ENCODE peak calls at places on chromosomes 5 and 9, in seven cellular contexts. R is uterus, O is HAP-1, X is mammary epithelial cell, F is pancreas, U is epithelial cell of esophagus, L is astrocyte. D is an unnamed sample.

GRCh38 chr5:121497176-121497575 is 354.5 kb upstream of the FTMT start:
- DNase-seq in F (no peak), X (no peak), L (peak; percentile 1), O (no peak), U (peak; percentile 48), R (no peak), D (no peak)

GRCh38 chr5:130992095-130992494 is 173.0 kb downstream of the HINT1 start:
- DNase-seq in X (no peak), L (peak; percentile 86), R (no peak), F (no peak), U (peak; percentile 18), O (no peak), D (peak; percentile 65)

GRCh38 chr5:15524712-15525111 is 24.7 kb downstream of the FBXL7 start:
- DNase-seq in O (no peak), F (no peak), L (no peak), U (no peak), X (no peak), R (no peak), D (no peak)

GRCh38 chr5:157689942-157690689 is 18.8 kb downstream of the C5orf52 start:
- DNase-seq in L (no peak), O (no peak), R (no peak), U (no peak), X (no peak), F (no peak), D (peak; percentile 48)

GRCh38 chr9:92726971-92727715 is 37.5 kb downstream of the BICD2 start:
- DNase-seq in X (no peak), L (no peak), O (peak; percentile 5), R (no peak), F (no peak), U (no peak), D (no peak)

GRCh38 chr5:143402464-143403356 is 776 bp downstream of the NR3C1 start:
- DNase-seq in L (no peak), U (peak; percentile 64), X (peak; percentile 53), F (peak; percentile 72), R (peak; percentile 58), O (peak; percentile 31), D (peak; percentile 71)

GRCh38 chr5:68505917-68506860 is 290.6 kb downstream of the PIK3R1 start:
- DNase-seq in R (peak; percentile 24), O (peak; percentile 52), L (peak; percentile 46), U (peak; percentile 6), X (peak; percentile 37), F (no peak), D (no peak)

GRCh38 chr5:115097236-115097635 is 72.5 kb downstream of the TRIM36 start:
- DNase-seq in O (no peak), R (no peak), F (no peak), U (no peak), X (no peak), L (no peak), D (no peak)

GRCh38 chr5:179060116-179061008 is at the start of gene ZNF354C:
- DNase-seq in O (no peak), L (peak; percentile 85), R (peak; percentile 88), X (peak; percentile 80), F (peak; percentile 84), U (peak; percentile 86), D (no peak)

GRCh38 chr5:180101451-180102105 is 30.0 kb upstream of the RNF130 start:
- DNase-seq in X (no peak), L (no peak), O (no peak), R (no peak), U (no peak), F (no peak), D (no peak)

GRCh38 chr9:75200892-75201470 is 112.7 kb downstream of the OSTF1 start:
- DNase-seq in X (peak; percentile 12), R (no peak), U (peak; percentile 73), O (peak; percentile 32), F (no peak), L (peak; percentile 17), D (peak; percentile 17)

GRCh38 chr9:131288217-131288616 is 1.3 kb upstream of the PLPP7 start:
- DNase-seq in F (no peak), X (no peak), R (no peak), O (no peak), U (no peak), L (no peak), D (no peak)

GRCh38 chr9:90801507-90802289 is at the start of gene SYK:
- DNase-seq in L (no peak), R (no peak), O (peak; percentile 16), F (peak; percentile 72), U (peak; percentile 67), X (peak; percentile 42), D (no peak)

GRCh38 chr5:136023935-136024645 is 4.7 kb upstream of the TGFBI start:
- DNase-seq in R (no peak), U (no peak), L (peak; percentile 98), X (no peak), F (no peak), O (no peak), D (no peak)

GRCh38 chr5:51159164-51159563 is 224.1 kb upstream of the ISL1 start:
- DNase-seq in U (no peak), O (no peak), L (no peak), X (no peak), F (no peak), R (no peak), D (no peak)

GRCh38 chr9:85163415-85163814 is 493.9 kb downstream of the NTRK2 start:
- DNase-seq in L (peak; percentile 8), O (no peak), U (peak; percentile 30), R (no peak), F (no peak), X (no peak), D (no peak)

GRCh38 chr5:53030828-53031425 is 41.8 kb downstream of the ITGA2 start:
- DNase-seq in X (peak; percentile 52), U (no peak), L (no peak), F (no peak), O (no peak), R (no peak), D (no peak)

GRCh38 chr5:7856855-7857254 is 5.9 kb upstream of the CFAP90 start:
- DNase-seq in O (peak; percentile 49), L (no peak), X (no peak), F (peak; percentile 30), U (peak; percentile 52), R (no peak), D (no peak)

GRCh38 chr9:9229269-9229668 is 1383.5 kb downstream of the PTPRD start:
- DNase-seq in F (no peak), O (no peak), X (no peak), L (no peak), R (no peak), U (no peak), D (no peak)

GRCh38 chr5:155193483-155194107 is 180.0 kb downstream of the KIF4B start:
- DNase-seq in R (no peak), L (no peak), X (no peak), O (no peak), F (no peak), U (no peak), D (no peak)

GRCh38 chr9:102309379-102309778 is 570.9 kb upstream of the GRIN3A start:
- DNase-seq in L (no peak), R (no peak), O (no peak), U (no peak), X (no peak), F (no peak), D (no peak)

GRCh38 chr9:27413507-27414214 is 110.4 kb upstream of the IFNK start:
- DNase-seq in R (no peak), F (no peak), O (no peak), L (no peak), X (no peak), U (no peak), D (no peak)

GRCh38 chr5:171957591-171958251 is 48.7 kb downstream of the FBXW11 start:
- DNase-seq in L (no peak), O (no peak), R (peak; percentile 22), X (no peak), F (no peak), U (no peak), D (no peak)

GRCh38 chr5:126680215-126680817 is 79.6 kb downstream of the PHAX start:
- DNase-seq in X (peak; percentile 38), O (peak; percentile 85), F (no peak), U (no peak), R (no peak), L (peak; percentile 32), D (no peak)
- H3K4me3 ChIP-seq in X (no peak overlapping the region), O (no peak overlapping the region), F (no peak overlapping the region), U (no peak overlapping the region), R (no peak overlapping the region), L (no peak overlapping the region), D (no peak overlapping the region)

DNA sequence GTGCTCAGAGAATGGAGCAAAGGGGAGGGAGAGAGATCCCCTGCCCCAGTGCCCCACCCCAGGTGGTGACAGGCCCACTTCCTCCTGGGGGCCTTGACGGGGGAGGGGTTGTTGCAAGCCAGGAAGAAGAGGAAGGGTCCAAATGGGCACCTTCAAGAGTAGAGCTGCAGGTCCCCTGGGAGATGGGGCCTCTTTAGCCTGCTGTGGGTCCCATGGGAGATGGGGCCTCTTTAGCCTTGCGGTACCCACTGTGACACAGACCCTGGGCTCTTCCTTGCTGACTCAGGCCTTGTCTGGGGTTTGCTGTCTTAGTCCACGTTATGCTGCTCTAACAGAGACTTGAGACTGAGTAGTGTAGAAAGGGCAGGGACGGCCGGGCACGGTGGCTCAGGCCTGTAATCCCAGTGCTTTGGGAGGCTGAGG is 9.6 kb upstream of the TOR4A start:
- DNase-seq in O (no peak), L (no peak), U (no peak), F (no peak), X (no peak), R (no peak), D (no peak)
- H3K4me3 ChIP-seq in O (no peak overlapping the region), L (no peak overlapping the region), U (no peak overlapping the region), F (no peak overlapping the region), X (no peak overlapping the region), R (no peak overlapping the region), D (no peak overlapping the region)

GRCh38 chr5:524442-525163 is at the start of gene SLC9A3:
- DNase-seq in L (no peak), X (no peak), U (no peak), F (peak; percentile 11), R (no peak), O (no peak), D (no peak)
- H3K4me3 ChIP-seq in L (no peak within 1 kb of the TSS), X (no peak within 1 kb of the TSS), U (no peak within 1 kb of the TSS), F (peak within 1 kb of the TSS; percentile 1), R (no peak within 1 kb of the TSS), O (no peak within 1 kb of the TSS), D (no peak within 1 kb of the TSS)

GRCh38 chr5:39274388-39275085 is 55.2 kb upstream of the FYB1 start:
- DNase-seq in X (no peak), F (no peak), O (no peak), L (no peak), U (no peak), R (no peak), D (no peak)
- H3K4me3 ChIP-seq in X (no peak overlapping the region), F (no peak overlapping the region), O (no peak overlapping the region), L (no peak overlapping the region), U (no peak overlapping the region), R (no peak overlapping the region), D (no peak overlapping the region)